ENCODE peak calls at places on chromosomes 12 and 14, in seven cellular contexts. X, B, R, V, Q, S and T are unnamed samples.

GRCh38 chr14:38211258-38211735 is 3.6 kb downstream of the SSTR1 start:
- DNase-seq in X (no peak), B (no peak), R (no peak), V (no peak), Q (no peak), S (no peak), T (no peak)

GRCh38 chr12:52261211-52261484 is 13.3 kb upstream of the KRT86 start:
- DNase-seq in X (no peak), B (no peak), R (no peak), V (no peak), Q (no peak), S (no peak), T (no peak)

GRCh38 chr12:49349266-49349665 is 2.6 kb downstream of the DNAJC22 start:
- DNase-seq in X (no peak), B (no peak), R (no peak), V (no peak), Q (no peak), S (no peak), T (no peak)

GRCh38 chr12:90510948-90511347 is 444.0 kb downstream of the CCER1 start:
- DNase-seq in X (peak), B (no peak), R (no peak), V (no peak), Q (no peak), S (no peak), T (no peak)

GRCh38 chr12:95648990-95649791 is 97.9 kb upstream of the USP44 start:
- DNase-seq in X (peak), B (no peak), R (no peak), V (no peak), Q (no peak), S (no peak), T (peak)

GRCh38 chr14:55638665-55639064 is 58.7 kb downstream of the KTN1 start:
- DNase-seq in X (no peak), B (no peak), R (no peak), V (no peak), Q (no peak), S (no peak), T (no peak)

GRCh38 chr14:22460461-22461195 is 128.4 kb downstream of the DAD1 start:
- DNase-seq in X (peak), B (no peak), R (no peak), V (no peak), Q (no peak), S (no peak), T (no peak)

GRCh38 chr14:90024910-90025309 is 36.9 kb upstream of the KCNK13 start:
- DNase-seq in X (no peak), B (no peak), R (no peak), V (no peak), Q (no peak), S (no peak), T (no peak)

GRCh38 chr12:62910549-62911169 is 24.3 kb downstream of the PPM1H start:
- DNase-seq in X (no peak), B (no peak), R (no peak), V (no peak), Q (no peak), S (no peak), T (no peak)

GRCh38 chr14:51780741-51781140 is 79.7 kb upstream of the GNG2 start:
- DNase-seq in X (peak), B (no peak), R (no peak), V (no peak), Q (no peak), S (no peak), T (peak)

GRCh38 chr12:104768033-104768432 is 190.1 kb downstream of the SLC41A2 start:
- DNase-seq in X (peak), B (no peak), R (no peak), V (no peak), Q (no peak), S (no peak), T (no peak)

GRCh38 chr12:130859128-130859527 is 12.7 kb upstream of the RAN start:
- DNase-seq in X (no peak), B (no peak), R (no peak), V (no peak), Q (no peak), S (no peak), T (no peak)

GRCh38 chr12:49776413-49776812 is 35.1 kb downstream of the TMBIM6 start:
- DNase-seq in X (peak), B (peak), R (no peak), V (no peak), Q (peak), S (no peak), T (peak)

GRCh38 chr12:83153156-83153555 is 466.4 kb downstream of the TMTC2 start:
- DNase-seq in X (no peak), B (no peak), R (no peak), V (no peak), Q (no peak), S (no peak), T (no peak)

GRCh38 chr12:67111182-67111581 is 158.0 kb upstream of the CAND1 start:
- DNase-seq in X (no peak), B (no peak), R (no peak), V (no peak), Q (no peak), S (no peak), T (peak)

GRCh38 chr12:53251477-53252348 is 16.4 kb upstream of the ESPL1 start:
- DNase-seq in X (peak), B (peak), R (peak), V (peak), Q (peak), S (peak), T (peak)

GRCh38 chr12:131831021-131831571 is 2.9 kb downstream of the MMP17 start:
- DNase-seq in X (peak), B (no peak), R (no peak), V (no peak), Q (no peak), S (no peak), T (no peak)

GRCh38 chr12:67331123-67331522 is 62.0 kb downstream of the CAND1 start:
- DNase-seq in X (no peak), B (no peak), R (no peak), V (no peak), Q (no peak), S (no peak), T (no peak)

GRCh38 chr12:18932715-18933114 is 194.8 kb downstream of the CAPZA3 start:
- DNase-seq in X (no peak), B (no peak), R (no peak), V (no peak), Q (no peak), S (no peak), T (no peak)

GRCh38 chr14:68308695-68309094 is 484.2 kb downstream of the ZFP36L1 start:
- DNase-seq in X (no peak), B (no peak), R (no peak), V (no peak), Q (no peak), S (no peak), T (no peak)

GRCh38 chr12:59698599-59698998 is 102.8 kb downstream of the SLC16A7 start:
- DNase-seq in X (peak), B (no peak), R (no peak), V (no peak), Q (no peak), S (no peak), T (no peak)

GRCh38 chr14:92964124-92965109 is 41.5 kb downstream of the CHGA start:
- DNase-seq in X (no peak), B (no peak), R (no peak), V (no peak), Q (no peak), S (no peak), T (peak)

GRCh38 chr12:67578976-67579661 is 69.4 kb upstream of the DYRK2 start:
- DNase-seq in X (no peak), B (no peak), R (no peak), V (no peak), Q (peak), S (no peak), T (no peak)

GRCh38 chr14:90970167-90970600 is 90.3 kb downstream of the RPS6KA5 start:
- DNase-seq in X (peak), B (no peak), R (no peak), V (no peak), Q (no peak), S (no peak), T (no peak)

GRCh38 chr12:96094201-96094600 is 58.8 kb upstream of the LTA4H start:
- DNase-seq in X (peak), B (no peak), R (no peak), V (no peak), Q (no peak), S (no peak), T (no peak)

GRCh38 chr12:33044447-33044846 is 147.9 kb upstream of the PKP2 start:
- DNase-seq in X (peak), B (no peak), R (no peak), V (no peak), Q (no peak), S (no peak), T (no peak)

GRCh38 chr14:59771577-59771976 is 99.0 kb downstream of the RTN1 start:
- DNase-seq in X (peak), B (no peak), R (no peak), V (no peak), Q (no peak), S (no peak), T (no peak)

GRCh38 chr12:74043343-74043742 is 494.3 kb upstream of the ATXN7L3B start:
- DNase-seq in X (peak), B (no peak), R (no peak), V (no peak), Q (no peak), S (no peak), T (peak)

GRCh38 chr14:49879683-49880204 is 13.1 kb upstream of the ARF6 start:
- DNase-seq in X (peak), B (peak), R (no peak), V (no peak), Q (peak), S (no peak), T (peak)

GRCh38 chr12:94437303-94437702 is 22.4 kb downstream of the CEP83 start:
- DNase-seq in X (no peak), B (no peak), R (no peak), V (no peak), Q (no peak), S (no peak), T (no peak)

GRCh38 chr12:2743478-2743877 is 51.3 kb upstream of the FKBP4 start:
- DNase-seq in X (no peak), B (no peak), R (no peak), V (no peak), Q (no peak), S (no peak), T (no peak)

GRCh38 chr12:110317921-110318320 is 36.9 kb downstream of the ATP2A2 start:
- DNase-seq in X (no peak), B (no peak), R (no peak), V (no peak), Q (no peak), S (no peak), T (no peak)

GRCh38 chr12:85866929-85867776 is 6.9 kb upstream of the NTS start:
- DNase-seq in X (peak), B (no peak), R (no peak), V (no peak), Q (no peak), S (no peak), T (peak)

GRCh38 chr12:119715268-119715620 is 47.3 kb downstream of the PRKAB1 start:
- DNase-seq in X (peak), B (no peak), R (no peak), V (no peak), Q (no peak), S (no peak), T (no peak)

GRCh38 chr14:103871596-103872480 is 24.5 kb upstream of the PPP1R13B start:
- DNase-seq in X (no peak), B (peak), R (peak), V (peak), Q (peak), S (no peak), T (no peak)